ENCODE peak calls at places on chromosomes 13 and 19, in eight cellular contexts. R is mammary epithelial cell, T is T-helper 2 cell, J is GM23248, Y is bronchial epithelial cell, U is NCI-H2081, X is cardiac fibroblast, A is A172. Q is an unnamed sample.

GRCh38 chr19:35656700-35657099 is 8.6 kb downstream of the COX6B1 start:
- DNase-seq in A (no peak), U (no peak), Y (no peak), J (no peak), X (no peak), T (no peak), R (no peak), Q (no peak)

GRCh38 chr19:36051236-36051635 is 2.8 kb downstream of the THAP8 start:
- DNase-seq in J (no peak), A (no peak), Y (peak; percentile 25), R (no peak), U (peak; percentile 42), X (no peak), T (no peak), Q (no peak)

GRCh38 chr13:20438801-20439200 is 86.9 kb downstream of the CRYL1 start:
- DNase-seq in R (no peak), A (no peak), T (no peak), Y (no peak), X (no peak), U (no peak), J (no peak), Q (no peak)

GRCh38 chr19:7658219-7658686 is 10.6 kb upstream of the RETN start:
- DNase-seq in J (peak; percentile 5), X (no peak), A (peak; percentile 16), U (no peak), Y (no peak), R (no peak), T (peak; percentile 21), Q (no peak)

GRCh38 chr13:28964831-28965230 is 144.7 kb downstream of the MTUS2 start:
- DNase-seq in X (no peak), R (no peak), Y (no peak), T (no peak), U (no peak), J (no peak), A (no peak), Q (no peak)

GRCh38 chr19:54412877-54413276 is 2.4 kb upstream of the TTYH1 start:
- DNase-seq in Y (no peak), A (no peak), R (no peak), X (no peak), U (no peak), J (no peak), T (no peak), Q (no peak)

GRCh38 chr13:93060144-93060543 is 166.5 kb upstream of the GPC6 start:
- DNase-seq in Y (no peak), U (no peak), T (no peak), R (no peak), J (no peak), X (no peak), A (no peak), Q (no peak)

GRCh38 chr13:89115307-89115706 is 1444.1 kb downstream of the SLITRK5 start:
- DNase-seq in Y (no peak), J (no peak), T (no peak), U (no peak), A (no peak), R (no peak), X (no peak), Q (no peak)

GRCh38 chr13:113425931-113426590 is 27.2 kb downstream of the ADPRHL1 start:
- DNase-seq in T (no peak), U (no peak), Y (no peak), A (peak; percentile 61), J (no peak), R (no peak), X (peak; percentile 66), Q (peak; percentile 25)